ENCODE peak calls at places on chromosomes 7 and 10, in nine cellular contexts. F is H9, R is adrenal gland, H is right lobe of liver, I is PC-3, W is thoracic aorta, P is cardiac muscle cell, L is left ventricle myocardium inferior, G is astrocyte. V is an unnamed sample. For H3K4me1, the result is how much of the 10 kb centered on the place peaks cover.

GRCh38 chr10:110083884-110084283 is 76.1 kb downstream of the ADD3 start:
- DNase-seq in F (no peak), G (peak), W (no peak), I (peak), P (peak), H (no peak), R (no peak), L (no peak), V (no peak)

GRCh38 chr7:2757361-2757903 is 69.4 kb downstream of the AMZ1 start:
- DNase-seq in G (no peak), F (no peak), L (peak), H (no peak), R (peak), I (peak), W (peak), P (no peak), V (no peak)

GRCh38 chr7:121204537-121204936 is 124.3 kb upstream of the WNT16 start:
- DNase-seq in F (no peak), R (no peak), W (no peak), G (no peak), L (peak), H (no peak), P (no peak), I (no peak), V (no peak)

GRCh38 chr10:109912335-109913282 is 10.7 kb downstream of the XPNPEP1 start:
- DNase-seq in G (peak), F (peak), L (no peak), R (no peak), W (no peak), I (peak), P (no peak), H (no peak), V (no peak)

GRCh38 chr10:49394933-49395740 is 752 bp downstream of the DRGX start:
- DNase-seq in H (no peak), I (peak), G (no peak), F (no peak), P (no peak), L (no peak), R (no peak), W (no peak), V (no peak)

GRCh38 chr10:4851846-4852245 is 25.8 kb downstream of the AKR1E2 start:
- DNase-seq in R (no peak), G (peak), P (peak), L (peak), W (no peak), F (no peak), I (no peak), H (peak), V (no peak)

GRCh38 chr7:8433477-8434289 is at the start of gene NXPH1:
- DNase-seq in L (no peak), H (no peak), P (peak), R (peak), F (peak), I (no peak), G (no peak), W (no peak), V (peak)

GRCh38 chr10:113890769-113891168 is 36.3 kb downstream of the NHLRC2 start:
- DNase-seq in P (peak), G (no peak), F (no peak), H (no peak), L (no peak), I (no peak), W (no peak), R (no peak), V (no peak)

GRCh38 chr7:54260868-54261475 is 281.2 kb upstream of the VSTM2A start:
- DNase-seq in I (peak), H (no peak), L (no peak), P (no peak), W (no peak), F (no peak), G (peak), R (no peak), V (no peak)

DNA sequence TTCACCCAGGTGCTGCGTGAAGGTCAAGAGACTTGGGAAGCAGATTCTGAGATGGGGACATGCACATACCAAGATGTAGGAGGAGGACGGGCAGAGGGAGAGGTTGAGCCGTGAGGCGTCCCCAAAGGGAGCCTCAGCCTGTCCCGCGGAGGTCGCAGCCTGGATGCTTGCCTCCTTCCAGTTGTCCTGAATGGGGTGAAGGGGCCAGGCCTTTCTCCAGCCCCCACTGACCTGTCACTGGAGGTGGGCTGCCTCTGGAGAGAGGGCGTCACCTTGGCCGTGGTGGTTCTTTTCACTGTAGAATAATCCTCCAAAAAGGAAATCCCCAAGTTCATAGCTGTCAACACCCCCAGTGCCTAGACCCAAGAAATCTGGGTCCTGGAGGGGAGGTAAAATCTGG is 283.0 kb upstream of the VSTM2A start:
- DNase-seq in L (no peak), W (no peak), R (no peak), I (no peak), F (no peak), H (no peak), P (no peak), G (no peak), V (no peak)
- H3K4me1 ChIP-seq in L (under half), W (under half), R (under half), I (under half), F (under half), H (under half), P (under half), G (under half), V (under half)

DNA sequence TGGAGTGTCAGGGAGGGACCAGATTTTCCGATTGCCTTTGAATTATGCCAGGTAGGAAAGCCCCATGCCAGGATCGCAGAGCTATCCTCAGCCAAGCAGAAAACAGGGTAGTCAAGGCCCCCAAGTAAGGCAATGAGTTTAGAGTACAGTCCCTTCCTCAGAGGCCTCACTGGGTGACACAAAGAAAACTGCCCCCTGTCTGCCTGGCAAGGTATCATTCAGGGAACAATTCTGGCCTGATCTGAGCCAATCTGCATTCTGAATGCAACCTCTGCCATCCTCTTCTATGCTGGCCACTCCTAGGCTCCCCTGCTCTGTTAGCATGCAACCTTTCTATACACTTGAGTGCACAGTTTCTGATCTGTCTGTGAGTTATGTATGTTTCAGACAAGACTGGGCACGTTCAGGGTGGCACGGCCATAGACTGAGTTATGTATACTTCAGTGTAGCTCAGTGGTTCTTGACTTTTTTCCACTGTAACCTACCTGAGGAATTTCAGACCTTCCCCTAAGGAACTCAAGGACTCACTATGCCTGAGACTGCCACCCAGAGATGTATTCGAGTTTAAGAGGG is 336.8 kb downstream of the PLXNA4 start:
- DNase-seq in G (no peak), R (no peak), H (no peak), F (no peak), I (no peak), W (no peak), L (no peak), P (no peak), V (no peak)
- TF ChIP-seq CTCF in G (no peak), R (no peak), H (no peak), F (peak), I (no peak), W (no peak), L (no peak), P (no peak), V (no peak)

GRCh38 chr10:31033166-31033565 is 1.5 kb upstream of the ZNF438 start:
- DNase-seq in P (no peak), R (no peak), L (no peak), I (no peak), G (no peak), H (no peak), F (no peak), W (no peak), V (no peak)

GRCh38 chr10:31036209-31036608 is 4.5 kb upstream of the ZNF438 start:
- DNase-seq in R (no peak), W (no peak), G (peak), P (no peak), H (no peak), I (peak), F (peak), L (no peak), V (no peak)

GRCh38 chr10:31032515-31033132 is 959 bp upstream of the ZNF438 start:
- DNase-seq in P (no peak), G (no peak), W (no peak), H (no peak), R (no peak), F (no peak), L (no peak), I (no peak), V (peak)

GRCh38 chr10:31031666-31032514 is at the start of gene ZNF438:
- DNase-seq in W (peak), R (peak), H (peak), G (peak), P (peak), F (peak), L (peak), I (peak), V (peak)

DNA sequence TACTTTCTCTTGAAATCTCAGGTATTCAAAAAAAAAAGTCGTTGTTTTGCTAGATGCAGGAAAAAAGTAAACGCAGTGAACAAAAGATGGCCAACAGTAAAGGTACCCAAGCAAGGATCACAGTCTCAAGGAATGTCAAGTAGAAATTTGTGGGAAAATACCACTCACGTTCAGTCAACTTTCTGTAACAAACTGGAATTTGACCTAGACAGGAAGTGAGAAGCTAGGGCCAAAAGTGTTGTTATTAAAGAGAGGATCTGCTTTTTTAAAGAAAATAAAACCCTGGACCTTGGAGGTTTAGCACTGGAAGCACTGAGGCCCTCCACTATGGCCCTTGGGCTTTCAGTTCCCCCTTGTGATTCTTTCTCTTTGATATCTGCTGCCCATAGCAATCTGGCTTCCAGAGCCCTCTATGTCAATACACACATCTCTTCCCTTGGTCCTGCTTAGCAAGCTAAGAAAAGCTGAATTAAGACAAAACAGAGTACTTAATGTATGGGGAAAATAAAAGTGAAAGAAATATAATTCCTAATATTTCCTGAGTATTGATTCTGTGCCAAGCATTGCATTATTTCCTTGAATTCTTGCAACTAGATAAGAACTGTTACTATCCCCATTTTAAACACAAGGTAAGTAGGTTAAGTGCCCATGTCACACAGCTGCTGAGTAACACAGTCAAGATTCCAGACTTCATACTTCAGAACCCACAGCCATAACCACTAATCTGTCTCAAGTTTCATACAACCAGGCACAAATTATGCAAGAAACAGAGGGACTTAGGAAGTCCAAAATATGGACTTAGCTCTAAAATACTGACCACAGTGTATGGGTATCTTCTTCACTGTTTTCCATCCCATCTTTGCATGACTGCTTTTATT is 2.6 kb upstream of the ZNF438 start:
- DNase-seq in F (no peak), I (peak), W (no peak), L (no peak), R (no peak), H (no peak), P (peak), G (peak), V (no peak)
- H3K27ac ChIP-seq in F (no peak), I (no peak), W (peak), L (peak), R (peak), H (no peak), P (no peak), G (peak), V (peak)

GRCh38 chr10:50604823-50605222 is 18.9 kb downstream of the SGMS1 start:
- DNase-seq in P (no peak), H (no peak), W (no peak), F (no peak), I (peak), G (peak), L (no peak), R (no peak), V (no peak)
- H3K4me1 ChIP-seq in P (under half), H (half or more), W (under half), F (under half), I (half or more), G (under half), L (half or more), R (half or more), V (half or more)

GRCh38 chr10:87622290-87623004 is 37.2 kb upstream of the PAPSS2 start:
- DNase-seq in I (peak), L (no peak), P (no peak), W (no peak), R (no peak), G (no peak), H (no peak), F (peak), V (no peak)
- TF ChIP-seq CTCF in I (no peak), L (no peak), P (no peak), W (no peak), R (no peak), G (no peak), H (no peak), F (peak), V (no peak)

GRCh38 chr7:152162287-152162686 is 136.8 kb downstream of the GALNT11 start:
- DNase-seq in F (no peak), R (no peak), L (no peak), I (no peak), H (no peak), W (no peak), G (no peak), P (peak), V (no peak)

GRCh38 chr7:152158801-152159587 is 133.5 kb downstream of the GALNT11 start:
- DNase-seq in R (no peak), G (no peak), L (no peak), F (no peak), W (no peak), H (no peak), P (no peak), I (no peak), V (no peak)
- H3K27ac ChIP-seq in R (no peak), G (no peak), L (no peak), F (no peak), W (no peak), H (no peak), P (peak), I (no peak), V (no peak)

DNA sequence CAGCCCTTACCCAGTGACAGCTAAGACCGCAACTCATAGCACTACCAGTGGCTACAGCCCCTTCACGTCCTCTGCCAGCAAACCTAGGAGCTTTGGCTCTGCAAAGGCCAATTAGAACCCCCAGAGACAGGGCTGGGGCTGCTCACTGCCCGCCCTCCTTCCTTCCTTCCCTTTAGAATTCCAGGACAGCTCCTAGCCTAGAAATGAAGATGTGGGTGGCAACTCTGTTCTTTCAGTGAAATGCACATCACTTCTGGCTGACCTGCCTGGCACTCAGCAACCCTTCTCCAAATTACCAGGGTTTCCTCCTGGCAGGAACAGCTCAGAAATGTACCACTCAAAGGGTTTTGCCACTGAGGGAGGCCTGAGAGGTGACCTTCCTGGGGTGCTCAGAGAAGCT is 99.9 kb downstream of the FAM53B start:
- DNase-seq in W (no peak), H (no peak), G (no peak), P (no peak), R (no peak), L (no peak), I (no peak), F (no peak), V (no peak)
- H3K4me1 ChIP-seq in W (half or more), H (under half), G (under half), P (under half), R (half or more), L (half or more), I (under half), F (under half), V (half or more)

GRCh38 chr7:24576171-24577052 is 3.2 kb downstream of the PALS2 start:
- DNase-seq in F (peak), I (peak), G (peak), H (no peak), L (no peak), R (no peak), W (no peak), P (peak), V (no peak)
- TF ChIP-seq CTCF in F (peak), I (peak), G (peak), H (peak), L (peak), R (peak), W (peak), P (peak), V (peak)

GRCh38 chr10:88233870-88234269 is 349.2 kb downstream of the RNLS start:
- DNase-seq in P (no peak), G (no peak), L (no peak), R (no peak), W (no peak), I (no peak), H (no peak), F (no peak), V (no peak)
- H3K27ac ChIP-seq in P (no peak), G (no peak), L (peak), R (no peak), W (no peak), I (no peak), H (no peak), F (no peak), V (no peak)

DNA sequence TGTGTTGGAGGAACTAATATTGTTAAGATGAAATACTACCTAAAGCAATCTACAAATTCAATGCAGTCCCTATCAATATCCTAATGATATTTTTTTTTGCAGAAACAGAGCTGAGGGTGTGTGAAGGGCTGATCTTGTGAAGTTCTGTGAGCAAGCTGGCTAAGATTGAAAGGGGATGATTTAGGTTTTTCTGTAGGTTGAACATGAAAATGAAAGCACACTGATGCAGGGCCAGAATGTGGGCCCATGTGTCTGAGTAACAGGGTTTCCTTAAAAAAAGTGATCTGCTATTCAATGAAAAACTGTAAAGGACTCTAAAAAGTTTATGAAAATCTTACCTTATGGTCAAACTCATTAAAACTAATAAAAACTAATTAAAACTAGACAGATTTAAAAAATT is 47.4 kb downstream of the GRB10 start:
- DNase-seq in G (no peak), W (no peak), R (no peak), F (no peak), I (no peak), H (no peak), P (no peak), L (no peak), V (no peak)
- H3K4me1 ChIP-seq in G (under half), W (under half), R (under half), F (under half), I (under half), H (under half), P (under half), L (under half), V (under half)